ENCODE peak calls at places on chromosomes 12 and 14, in eight cellular contexts. One of them, this sample, is unnamed.

GRCh38 chr14:57962293-57962996 is 96.6 kb upstream of the SLC35F4 start:
- DNase-seq in WTC11: peak; percentile 81
- DNase-seq in hepatocyte: peak; percentile 28
- DNase-seq in right atrium auricular region: no peak
- DNase-seq in cardiac muscle cell: peak; percentile 68
- DNase-seq in Calu3: no peak
- DNase-seq in body of pancreas: no peak
- DNase-seq in IMR-90: no peak
- DNase-seq in this sample: no peak

GRCh38 chr12:19432309-19433170 is 6.8 kb upstream of the AEBP2 start:
- DNase-seq in WTC11: no peak
- DNase-seq in hepatocyte: no peak
- DNase-seq in right atrium auricular region: no peak
- DNase-seq in cardiac muscle cell: no peak
- DNase-seq in Calu3: no peak
- DNase-seq in body of pancreas: no peak
- DNase-seq in IMR-90: no peak
- DNase-seq in this sample: no peak

GRCh38 chr12:42262271-42262670 is 24.2 kb upstream of the YAF2 start:
- DNase-seq in WTC11: no peak
- DNase-seq in hepatocyte: no peak
- DNase-seq in right atrium auricular region: no peak
- DNase-seq in cardiac muscle cell: no peak
- DNase-seq in Calu3: no peak
- DNase-seq in body of pancreas: no peak
- DNase-seq in IMR-90: peak; percentile 2
- DNase-seq in this sample: no peak

GRCh38 chr12:104357431-104357952 is 54.0 kb downstream of the EID3 start:
- DNase-seq in WTC11: no peak
- DNase-seq in hepatocyte: no peak
- DNase-seq in right atrium auricular region: peak; percentile 58
- DNase-seq in cardiac muscle cell: no peak
- DNase-seq in Calu3: no peak
- DNase-seq in body of pancreas: no peak
- DNase-seq in IMR-90: peak; percentile 80
- DNase-seq in this sample: no peak

GRCh38 chr14:63475761-63476160 is 67.4 kb downstream of the PPP2R5E start:
- DNase-seq in WTC11: no peak
- DNase-seq in hepatocyte: no peak
- DNase-seq in right atrium auricular region: no peak
- DNase-seq in cardiac muscle cell: no peak
- DNase-seq in Calu3: no peak
- DNase-seq in body of pancreas: no peak
- DNase-seq in IMR-90: no peak
- DNase-seq in this sample: no peak

GRCh38 chr12:101594700-101595099 is at the start of gene MYBPC1:
- DNase-seq in WTC11: no peak
- DNase-seq in hepatocyte: no peak
- DNase-seq in right atrium auricular region: no peak
- DNase-seq in cardiac muscle cell: no peak
- DNase-seq in Calu3: no peak
- DNase-seq in body of pancreas: no peak
- DNase-seq in IMR-90: no peak
- DNase-seq in this sample: no peak

GRCh38 chr12:14394317-14395058 is 29.0 kb downstream of the ATF7IP start:
- DNase-seq in WTC11: no peak
- DNase-seq in hepatocyte: peak; percentile 75
- DNase-seq in right atrium auricular region: no peak
- DNase-seq in cardiac muscle cell: peak; percentile 77
- DNase-seq in Calu3: peak; percentile 29
- DNase-seq in body of pancreas: peak; percentile 61
- DNase-seq in IMR-90: peak; percentile 84
- DNase-seq in this sample: no peak

GRCh38 chr12:132174015-132174660 is 29.9 kb downstream of the NOC4L start:
- DNase-seq in WTC11: no peak
- DNase-seq in hepatocyte: no peak
- DNase-seq in right atrium auricular region: no peak
- DNase-seq in cardiac muscle cell: no peak
- DNase-seq in Calu3: no peak
- DNase-seq in body of pancreas: no peak
- DNase-seq in IMR-90: no peak
- DNase-seq in this sample: no peak

GRCh38 chr14:50070230-50070629 is 46.1 kb downstream of the VCPKMT start:
- DNase-seq in WTC11: no peak
- DNase-seq in hepatocyte: no peak
- DNase-seq in right atrium auricular region: no peak
- DNase-seq in cardiac muscle cell: no peak
- DNase-seq in Calu3: no peak
- DNase-seq in body of pancreas: no peak
- DNase-seq in IMR-90: no peak
- DNase-seq in this sample: no peak

GRCh38 chr12:93089805-93090569 is 160.9 kb upstream of the EEA1 start:
- DNase-seq in WTC11: no peak
- DNase-seq in hepatocyte: peak; percentile 59
- DNase-seq in right atrium auricular region: no peak
- DNase-seq in cardiac muscle cell: no peak
- DNase-seq in Calu3: peak; percentile 43
- DNase-seq in body of pancreas: peak; percentile 10
- DNase-seq in IMR-90: peak; percentile 99
- DNase-seq in this sample: no peak

GRCh38 chr12:54329756-54330155 is 4.8 kb downstream of the COPZ1 start:
- DNase-seq in WTC11: no peak
- DNase-seq in hepatocyte: no peak
- DNase-seq in right atrium auricular region: no peak
- DNase-seq in cardiac muscle cell: no peak
- DNase-seq in Calu3: no peak
- DNase-seq in body of pancreas: no peak
- DNase-seq in IMR-90: no peak
- DNase-seq in this sample: no peak

GRCh38 chr12:11650279-11650696 is 814 bp downstream of the ETV6 start:
- DNase-seq in WTC11: peak; percentile 42
- DNase-seq in hepatocyte: no peak
- DNase-seq in right atrium auricular region: no peak
- DNase-seq in cardiac muscle cell: no peak
- DNase-seq in Calu3: peak; percentile 25
- DNase-seq in body of pancreas: peak; percentile 53
- DNase-seq in IMR-90: no peak
- DNase-seq in this sample: no peak

GRCh38 chr12:7319934-7320333 is 16.1 kb downstream of the ACSM4 start:
- DNase-seq in WTC11: no peak
- DNase-seq in hepatocyte: no peak
- DNase-seq in right atrium auricular region: no peak
- DNase-seq in cardiac muscle cell: no peak
- DNase-seq in Calu3: no peak
- DNase-seq in body of pancreas: no peak
- DNase-seq in IMR-90: no peak
- DNase-seq in this sample: no peak

GRCh38 chr12:1741154-1741949 is 50.5 kb downstream of the ADIPOR2 start:
- DNase-seq in WTC11: no peak
- DNase-seq in hepatocyte: no peak
- DNase-seq in right atrium auricular region: no peak
- DNase-seq in cardiac muscle cell: no peak
- DNase-seq in Calu3: no peak
- DNase-seq in body of pancreas: no peak
- DNase-seq in IMR-90: peak; percentile 30
- DNase-seq in this sample: no peak
- TF ChIP-seq CTCF in WTC11: no peak
- TF ChIP-seq CTCF in hepatocyte: no peak
- TF ChIP-seq CTCF in right atrium auricular region: no peak
- TF ChIP-seq CTCF in cardiac muscle cell: no peak
- TF ChIP-seq CTCF in Calu3: no peak
- TF ChIP-seq CTCF in body of pancreas: no peak
- TF ChIP-seq CTCF in IMR-90: no peak
- TF ChIP-seq CTCF in this sample: no peak

GRCh38 chr12:49225551-49226166 is 36.8 kb upstream of the TUBA1A start:
- DNase-seq in WTC11: no peak
- DNase-seq in hepatocyte: no peak
- DNase-seq in right atrium auricular region: no peak
- DNase-seq in cardiac muscle cell: no peak
- DNase-seq in Calu3: no peak
- DNase-seq in body of pancreas: no peak
- DNase-seq in IMR-90: peak; percentile 40
- DNase-seq in this sample: no peak
- TF ChIP-seq CTCF in WTC11: no peak
- TF ChIP-seq CTCF in hepatocyte: no peak
- TF ChIP-seq CTCF in right atrium auricular region: no peak
- TF ChIP-seq CTCF in cardiac muscle cell: peak; percentile 29
- TF ChIP-seq CTCF in Calu3: no peak
- TF ChIP-seq CTCF in body of pancreas: no peak
- TF ChIP-seq CTCF in IMR-90: peak; percentile 29
- TF ChIP-seq CTCF in this sample: no peak

GRCh38 chr12:29228474-29229157 is 79.5 kb downstream of the FAR2 start:
- DNase-seq in WTC11: peak; percentile 21
- DNase-seq in hepatocyte: no peak
- DNase-seq in right atrium auricular region: no peak
- DNase-seq in cardiac muscle cell: no peak
- DNase-seq in Calu3: no peak
- DNase-seq in body of pancreas: no peak
- DNase-seq in IMR-90: no peak
- DNase-seq in this sample: no peak
- TF ChIP-seq CTCF in WTC11: no peak
- TF ChIP-seq CTCF in hepatocyte: no peak
- TF ChIP-seq CTCF in right atrium auricular region: no peak
- TF ChIP-seq CTCF in cardiac muscle cell: no peak
- TF ChIP-seq CTCF in Calu3: no peak
- TF ChIP-seq CTCF in body of pancreas: no peak
- TF ChIP-seq CTCF in IMR-90: no peak
- TF ChIP-seq CTCF in this sample: no peak

DNA sequence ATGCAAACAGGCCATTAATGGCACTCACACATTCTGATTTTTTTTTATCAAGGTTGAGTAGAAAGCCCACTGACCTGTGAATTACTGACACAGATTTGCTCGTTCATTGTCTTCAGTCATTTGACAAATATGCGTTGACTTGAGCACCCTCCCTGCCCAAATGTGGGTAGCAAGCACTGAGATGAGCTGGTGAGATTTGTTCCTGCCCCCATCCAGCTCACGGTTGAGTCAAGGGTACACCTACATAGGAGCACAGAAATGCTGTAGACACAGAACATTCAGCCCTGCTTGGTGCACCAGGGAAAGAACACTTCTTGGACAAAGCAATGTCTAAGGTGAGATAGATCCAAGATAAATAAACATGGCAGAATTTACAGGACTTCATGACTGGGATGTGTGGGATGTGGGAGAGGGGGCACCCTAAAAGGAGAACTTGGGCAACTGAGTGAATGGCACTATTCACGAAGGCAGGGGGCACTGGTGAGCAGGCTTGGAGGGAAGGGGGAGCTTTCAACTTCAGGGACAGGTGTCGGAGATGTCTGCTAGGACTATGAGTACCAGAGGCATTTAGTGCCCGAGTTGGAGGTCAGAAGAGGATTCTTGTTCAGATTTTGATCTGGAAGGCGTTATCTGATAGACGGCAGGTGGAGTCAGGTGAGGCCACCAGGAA is 213.4 kb downstream of the VRK1 start:
- DNase-seq in WTC11: peak; percentile 46
- DNase-seq in hepatocyte: no peak
- DNase-seq in right atrium auricular region: no peak
- DNase-seq in cardiac muscle cell: no peak
- DNase-seq in Calu3: no peak
- DNase-seq in body of pancreas: no peak
- DNase-seq in IMR-90: no peak
- DNase-seq in this sample: no peak
- TF ChIP-seq CTCF in WTC11: peak; percentile 73
- TF ChIP-seq CTCF in hepatocyte: no peak
- TF ChIP-seq CTCF in right atrium auricular region: no peak
- TF ChIP-seq CTCF in cardiac muscle cell: no peak
- TF ChIP-seq CTCF in Calu3: no peak
- TF ChIP-seq CTCF in body of pancreas: no peak
- TF ChIP-seq CTCF in IMR-90: no peak
- TF ChIP-seq CTCF in this sample: no peak

DNA sequence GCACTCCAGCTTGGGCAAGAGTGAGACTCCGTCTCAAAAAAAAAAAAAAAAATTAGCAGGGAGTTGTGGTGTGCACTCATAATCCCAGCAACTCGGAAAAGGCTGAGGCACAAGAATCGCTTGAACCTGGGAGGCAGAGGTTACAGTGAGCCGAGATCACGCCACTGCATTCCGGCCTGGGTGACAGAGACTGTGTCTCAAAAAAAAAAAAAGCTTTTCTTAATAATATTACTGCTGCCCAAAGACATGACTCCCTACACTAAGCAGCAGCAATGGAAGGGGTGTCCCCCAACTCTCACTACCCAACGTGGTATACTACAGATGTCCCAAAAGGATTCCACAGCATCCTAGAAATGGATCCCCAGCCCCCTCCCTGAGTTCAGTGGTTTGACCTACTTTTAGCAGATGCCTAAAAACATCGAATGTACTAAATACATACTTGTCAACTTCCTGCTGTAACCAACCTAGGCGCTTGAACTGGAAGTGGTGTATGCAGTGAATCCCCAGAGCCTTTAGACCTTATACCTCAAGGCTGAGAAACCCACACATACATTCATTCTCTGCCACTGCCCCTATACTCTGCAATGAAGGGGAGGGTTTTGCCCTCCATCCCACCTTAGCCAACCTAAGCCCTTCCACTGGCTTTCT is 8.5 kb upstream of the FKBP11 start:
- DNase-seq in WTC11: no peak
- DNase-seq in hepatocyte: no peak
- DNase-seq in right atrium auricular region: no peak
- DNase-seq in cardiac muscle cell: no peak
- DNase-seq in Calu3: no peak
- DNase-seq in body of pancreas: no peak
- DNase-seq in IMR-90: no peak
- DNase-seq in this sample: no peak
- TF ChIP-seq CTCF in WTC11: no peak
- TF ChIP-seq CTCF in hepatocyte: no peak
- TF ChIP-seq CTCF in right atrium auricular region: no peak
- TF ChIP-seq CTCF in cardiac muscle cell: no peak
- TF ChIP-seq CTCF in Calu3: no peak
- TF ChIP-seq CTCF in body of pancreas: no peak
- TF ChIP-seq CTCF in IMR-90: no peak
- TF ChIP-seq CTCF in this sample: no peak

GRCh38 chr14:75002392-75003249 is at the start of gene EIF2B2:
- DNase-seq in WTC11: peak; percentile 100
- DNase-seq in hepatocyte: peak; percentile 98
- DNase-seq in right atrium auricular region: peak; percentile 98
- DNase-seq in cardiac muscle cell: peak; percentile 98
- DNase-seq in Calu3: peak; percentile 98
- DNase-seq in body of pancreas: peak; percentile 98
- DNase-seq in IMR-90: peak; percentile 94
- DNase-seq in this sample: peak; percentile 86
- TF ChIP-seq CTCF in WTC11: no peak
- TF ChIP-seq CTCF in hepatocyte: no peak
- TF ChIP-seq CTCF in right atrium auricular region: no peak
- TF ChIP-seq CTCF in cardiac muscle cell: peak; percentile 18
- TF ChIP-seq CTCF in Calu3: no peak
- TF ChIP-seq CTCF in body of pancreas: no peak
- TF ChIP-seq CTCF in IMR-90: peak; percentile 24
- TF ChIP-seq CTCF in this sample: no peak